ENCODE peak calls at places on chromosome 18, in seven cellular contexts. B, K, A, Q, E, M and X are unnamed samples.

GRCh38 chr18:5543036-5543671 is 643 bp downstream of the EPB41L3 start:
- DNase-seq in A (no peak), Q (no peak), K (peak), E (peak), M (peak), B (peak), X (no peak)

GRCh38 chr18:45962866-45963265 is 4.3 kb downstream of the EPG5 start:
- DNase-seq in M (peak), B (no peak), Q (no peak), E (no peak), K (no peak), A (no peak), X (no peak)

GRCh38 chr18:50183556-50183955 is 11.4 kb downstream of the MYO5B start:
- DNase-seq in M (peak), K (no peak), B (no peak), A (no peak), Q (no peak), E (no peak), X (no peak)

GRCh38 chr18:54388203-54389142 is 30.8 kb downstream of the C18orf54 start:
- DNase-seq in K (no peak), E (no peak), M (peak), A (no peak), Q (peak), B (peak), X (no peak)

GRCh38 chr18:23618862-23619387 is 32.6 kb upstream of the NPC1 start:
- DNase-seq in B (peak), M (no peak), K (peak), Q (peak), E (no peak), A (no peak), X (no peak)

GRCh38 chr18:76970749-76971148 is 148.4 kb downstream of the ZNF236 start:
- DNase-seq in A (no peak), Q (no peak), M (no peak), E (no peak), B (no peak), K (no peak), X (no peak)

GRCh38 chr18:75544496-75544895 is 117.0 kb upstream of the SMIM21 start:
- DNase-seq in B (no peak), M (peak), A (no peak), Q (no peak), K (no peak), E (no peak), X (no peak)

GRCh38 chr18:23406271-23406787 is 46.8 kb upstream of the RIOK3 start:
- DNase-seq in E (no peak), M (peak), K (no peak), A (no peak), B (peak), Q (no peak), X (no peak)

GRCh38 chr18:12015697-12016062 is 34.4 kb downstream of the IMPA2 start:
- DNase-seq in E (no peak), Q (peak), A (peak), B (no peak), K (no peak), M (peak), X (no peak)

GRCh38 chr18:36889742-36890141 is 60.8 kb downstream of the KIAA1328 start:
- DNase-seq in K (no peak), A (no peak), M (no peak), B (no peak), E (no peak), Q (no peak), X (no peak)

GRCh38 chr18:31161757-31162418 is 768 bp downstream of the DSC1 start:
- DNase-seq in A (no peak), Q (no peak), M (peak), K (no peak), E (no peak), B (no peak), X (no peak)

GRCh38 chr18:79867666-79868065 is 69.9 kb downstream of the KCNG2 start:
- DNase-seq in M (no peak), Q (no peak), B (no peak), A (no peak), K (no peak), E (no peak), X (no peak)

GRCh38 chr18:10421859-10422258 is 32.6 kb upstream of the APCDD1 start:
- DNase-seq in B (no peak), M (peak), E (no peak), A (no peak), Q (no peak), K (no peak), X (no peak)

GRCh38 chr18:13420969-13421686 is 202.6 kb downstream of the LDLRAD4 start:
- DNase-seq in A (no peak), Q (no peak), M (no peak), B (no peak), E (no peak), K (no peak), X (no peak)

GRCh38 chr18:23487738-23488625 is 15.3 kb upstream of the RMC1 start:
- DNase-seq in Q (peak), A (peak), M (peak), E (no peak), B (peak), K (no peak), X (no peak)

GRCh38 chr18:36415606-36416005 is 118.1 kb downstream of the FHOD3 start:
- DNase-seq in M (peak), E (no peak), K (no peak), A (no peak), B (no peak), Q (no peak), X (no peak)

GRCh38 chr18:49853011-49853410 is 39.7 kb upstream of the ACAA2 start:
- DNase-seq in K (no peak), A (no peak), E (no peak), Q (no peak), M (no peak), B (no peak), X (no peak)

GRCh38 chr18:36745219-36745975 is 83.4 kb downstream of the TPGS2 start:
- DNase-seq in E (no peak), B (no peak), M (no peak), Q (no peak), K (no peak), A (no peak), X (no peak)

GRCh38 chr18:13278231-13278630 is 59.7 kb downstream of the LDLRAD4 start:
- DNase-seq in E (no peak), Q (no peak), B (no peak), K (no peak), A (no peak), M (no peak), X (no peak)

GRCh38 chr18:62449490-62450104 is 73.2 kb upstream of the ZCCHC2 start:
- DNase-seq in Q (no peak), K (no peak), A (no peak), E (no peak), B (no peak), M (no peak), X (no peak)

GRCh38 chr18:62452280-62452824 is 70.5 kb upstream of the ZCCHC2 start:
- DNase-seq in Q (no peak), A (no peak), E (no peak), K (no peak), B (peak), M (no peak), X (no peak)

GRCh38 chr18:62448426-62448825 is 74.4 kb upstream of the ZCCHC2 start:
- DNase-seq in A (no peak), K (no peak), M (no peak), Q (no peak), E (no peak), B (no peak), X (no peak)

GRCh38 chr18:62450175-62450545 is 72.7 kb upstream of the ZCCHC2 start:
- DNase-seq in E (no peak), A (no peak), B (no peak), K (no peak), M (peak), Q (no peak), X (no peak)

GRCh38 chr18:62450546-62451395 is 72.1 kb upstream of the ZCCHC2 start:
- DNase-seq in M (peak), K (peak), E (peak), Q (no peak), B (peak), A (peak), X (peak)
- H3K4me3 ChIP-seq in M (no peak), K (peak), E (no peak), Q (no peak), B (no peak), A (no peak), X (no peak)

DNA sequence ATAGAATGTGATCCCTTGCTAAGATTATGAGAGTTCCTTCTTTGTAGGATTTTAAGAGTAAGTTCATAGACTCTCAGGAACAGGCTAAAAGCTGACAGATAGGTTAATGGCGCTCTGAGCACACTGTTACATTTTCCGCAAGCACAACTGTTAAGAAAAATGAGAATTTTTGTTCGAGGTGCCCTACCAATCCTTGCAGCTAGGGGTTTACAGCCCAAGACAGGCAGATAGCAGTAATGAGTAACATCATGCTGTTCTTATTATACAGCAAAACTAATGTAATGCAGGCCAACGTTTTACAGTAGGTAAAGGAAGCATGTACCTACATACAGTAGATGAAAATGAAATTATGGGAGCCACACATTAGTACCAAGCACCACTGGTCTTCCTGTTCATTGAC is 11.2 kb upstream of the BOD1L2 start:
- DNase-seq in E (no peak), B (no peak), K (no peak), M (no peak), Q (no peak), A (no peak), X (no peak)
- TF ChIP-seq CTCF in E (no peak), B (peak), K (peak), M (peak), Q (no peak), A (peak), X (no peak)

GRCh38 chr18:63829886-63830285 is 54.7 kb downstream of the SERPINB7 start:
- DNase-seq in B (no peak), K (no peak), E (no peak), Q (no peak), A (no peak), M (no peak), X (no peak)
- H3K4me3 ChIP-seq in B (no peak), K (no peak), E (no peak), Q (no peak), A (no peak), M (no peak), X (no peak)

GRCh38 chr18:1585881-1586488 is 681.3 kb downstream of the ADCYAP1 start:
- DNase-seq in K (no peak), Q (no peak), A (no peak), E (no peak), M (peak), B (peak), X (no peak)
- TF ChIP-seq CTCF in K (peak), Q (peak), A (no peak), E (peak), M (peak), B (peak), X (peak)

DNA sequence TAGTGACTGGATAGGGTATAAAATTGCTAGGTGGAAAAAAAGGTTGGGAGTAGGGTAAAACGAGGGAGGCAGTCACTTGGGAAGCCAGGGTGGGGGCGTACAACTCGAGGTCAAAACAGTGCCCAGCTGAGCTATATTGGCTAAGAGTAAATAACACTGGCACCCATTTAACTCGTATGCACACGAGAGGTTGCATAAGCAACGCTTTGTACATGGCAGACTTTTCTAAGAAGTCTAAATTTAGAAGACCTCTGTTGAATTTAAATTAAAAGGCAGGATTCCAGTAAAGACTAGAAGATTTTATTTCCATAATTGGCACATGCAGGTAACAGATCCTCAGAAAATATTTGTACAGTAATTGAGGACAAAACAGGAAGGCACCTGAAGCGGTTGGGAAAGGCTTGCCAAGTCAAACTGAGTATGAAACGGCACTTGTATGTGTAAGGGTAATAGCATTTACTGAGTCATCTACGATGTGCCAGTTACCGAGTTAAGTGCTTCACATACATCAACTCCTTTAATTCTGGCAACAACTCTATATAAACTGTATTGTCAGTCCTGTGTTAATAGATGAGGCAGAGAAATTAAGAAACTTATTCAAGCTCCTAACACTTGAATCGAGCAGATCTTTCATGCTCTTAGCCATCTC is 1.4 kb upstream of the MALT1 start:
- DNase-seq in Q (peak), B (no peak), E (no peak), K (no peak), M (peak), A (no peak), X (peak)
- H3K4me3 ChIP-seq in Q (no peak), B (no peak), E (no peak), K (no peak), M (no peak), A (no peak), X (no peak)

DNA sequence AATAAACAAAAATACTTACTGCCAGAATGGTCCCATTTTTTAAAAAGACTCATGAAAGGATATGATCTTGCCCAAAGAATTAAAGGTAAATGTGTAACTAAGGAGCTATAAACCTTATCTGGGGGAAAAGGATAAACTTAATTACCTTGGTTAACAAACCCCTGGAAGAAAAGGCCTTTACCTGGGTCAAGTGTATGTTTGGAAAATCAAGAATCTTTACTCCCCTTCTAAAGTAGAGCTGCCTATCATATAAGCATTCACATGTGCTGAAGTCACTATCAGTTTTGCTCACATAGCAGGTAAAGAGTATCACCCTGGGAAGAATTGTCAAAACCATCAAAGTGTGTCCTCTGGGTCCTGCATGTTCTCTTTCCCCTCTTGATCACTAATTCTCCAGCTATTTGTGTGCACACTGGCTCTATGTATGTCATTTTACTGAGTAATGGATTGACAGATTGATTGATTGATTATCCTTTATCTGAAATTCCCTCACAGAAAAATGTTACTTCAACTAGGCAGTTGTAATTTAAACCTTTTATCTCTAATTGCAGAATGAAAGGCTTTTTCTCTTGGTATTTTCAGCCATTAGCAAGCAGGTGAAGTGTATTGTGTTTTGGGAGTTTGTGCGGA is 199.4 kb downstream of the NOL4 start:
- DNase-seq in B (no peak), A (no peak), E (no peak), M (no peak), Q (no peak), K (no peak), X (no peak)
- TF ChIP-seq CTCF in B (no peak), A (no peak), E (no peak), M (no peak), Q (no peak), K (no peak), X (no peak)

DNA sequence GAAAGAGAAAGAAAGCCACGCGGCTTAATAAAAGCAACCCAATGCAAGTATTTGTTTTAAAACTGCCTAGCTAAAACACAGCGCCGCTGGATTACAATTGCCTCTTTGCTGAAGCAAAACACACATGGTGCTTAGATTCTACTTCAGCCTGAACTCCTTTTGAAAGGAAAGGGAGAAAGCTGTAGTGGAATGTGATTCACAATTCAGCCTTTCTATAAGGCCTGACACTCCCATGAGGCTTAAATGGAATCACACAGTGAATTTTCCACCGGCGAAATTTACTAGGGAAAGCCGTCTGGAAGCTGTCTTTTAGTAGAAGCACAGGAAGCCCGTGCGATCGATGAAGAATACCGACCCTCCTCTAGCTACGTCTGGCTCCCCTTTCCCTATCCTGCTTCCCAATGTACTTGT is 348.1 kb downstream of the DLGAP1 start:
- DNase-seq in A (no peak), K (no peak), E (no peak), B (no peak), M (peak), Q (no peak), X (no peak)
- H3K4me3 ChIP-seq in A (peak), K (no peak), E (no peak), B (no peak), M (no peak), Q (no peak), X (no peak)

GRCh38 chr18:74289137-74289536 is 2.6 kb downstream of the CYB5A start:
- DNase-seq in E (no peak), K (no peak), A (no peak), M (peak), Q (no peak), B (no peak), X (no peak)

GRCh38 chr18:74291771-74292540 is at the start of gene CYB5A:
- DNase-seq in A (peak), Q (peak), B (peak), M (peak), K (peak), E (peak), X (peak)

GRCh38 chr18:74292541-74292858 is 737 bp upstream of the CYB5A start:
- DNase-seq in A (no peak), Q (no peak), K (no peak), B (no peak), E (no peak), M (no peak), X (no peak)

GRCh38 chr18:74289946-74290478 is 1.8 kb downstream of the CYB5A start:
- DNase-seq in Q (no peak), K (no peak), M (no peak), E (no peak), A (no peak), B (no peak), X (no peak)

DNA sequence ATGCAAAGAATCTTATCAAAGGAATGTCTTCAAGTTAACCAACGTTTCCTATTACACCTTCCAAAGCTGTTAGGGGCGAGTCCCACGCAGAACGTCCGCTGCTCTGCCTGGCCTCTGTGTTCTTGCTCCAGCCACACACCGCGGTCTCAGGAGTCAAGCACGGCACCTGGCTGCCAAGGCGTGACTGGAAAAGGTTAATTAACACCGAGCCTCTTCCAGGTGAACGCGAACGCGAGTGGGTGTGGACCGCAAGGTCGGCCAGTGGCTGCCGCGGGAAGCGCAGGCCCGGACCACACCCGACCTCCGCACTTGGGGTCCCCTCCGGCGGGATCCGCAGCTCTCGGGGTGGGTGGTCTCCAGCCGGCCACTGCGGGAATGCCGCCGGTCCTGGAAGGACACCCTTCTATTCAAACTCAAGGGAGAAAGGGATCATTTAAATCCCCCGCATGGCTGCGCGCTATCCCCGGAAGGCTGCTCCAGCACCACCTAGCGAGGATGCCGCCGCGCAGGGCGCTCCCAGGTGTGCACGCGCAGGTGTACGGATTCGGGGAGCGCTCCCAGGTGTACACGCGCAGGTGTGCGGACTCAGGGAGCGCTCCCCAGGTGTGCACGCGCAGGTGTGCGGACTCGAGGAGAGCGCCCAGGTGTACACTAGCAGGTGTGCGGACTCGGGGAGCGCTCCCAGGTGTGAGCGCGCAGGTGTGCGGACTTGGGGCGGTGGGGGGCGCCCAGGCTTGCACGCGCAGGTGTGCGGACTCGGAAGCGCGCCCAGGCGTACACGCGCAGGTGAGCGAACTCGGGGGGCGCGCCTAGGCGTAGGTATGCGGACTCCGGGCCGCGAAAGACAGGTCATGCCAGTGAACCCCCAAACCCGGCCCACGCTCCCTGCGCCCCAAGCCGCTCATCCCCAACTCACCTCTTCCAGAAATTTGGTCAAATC is 662 bp downstream of the CYB5A start:
- DNase-seq in A (peak), E (no peak), Q (peak), M (no peak), K (no peak), B (peak), X (peak)
- TF ChIP-seq CTCF in A (no peak), E (no peak), Q (no peak), M (peak), K (no peak), B (peak), X (peak)